ENCODE peak calls at places on chromosomes 2 and 18, in eight cellular contexts. F, V, E, C, M, K, T and S are unnamed samples.

GRCh38 chr2:198917926-198918325 is 539.8 kb downstream of the SATB2 start:
- DNase-seq in F (no peak), V (no peak), E (no peak), C (no peak), M (no peak), K (no peak), T (no peak), S (no peak)

GRCh38 chr18:27223570-27224340 is 38.6 kb upstream of the CHST9 start:
- DNase-seq in F (no peak), V (no peak), E (no peak), C (no peak), M (no peak), K (no peak), T (no peak), S (no peak)

GRCh38 chr2:37858197-37858711 is 66.8 kb upstream of the RMDN2 start:
- DNase-seq in F (peak), V (peak), E (peak), C (no peak), M (no peak), K (no peak), T (peak), S (no peak)

GRCh38 chr2:85743304-85743978 is 10.3 kb upstream of the ATOH8 start:
- DNase-seq in F (peak), V (no peak), E (no peak), C (no peak), M (no peak), K (no peak), T (no peak), S (no peak)

GRCh38 chr18:3703732-3704176 is 253.8 kb downstream of the TGIF1 start:
- DNase-seq in F (peak), V (peak), E (no peak), C (peak), M (peak), K (peak), T (peak), S (no peak)

GRCh38 chr2:150479075-150479915 is 8.2 kb downstream of the RND3 start:
- DNase-seq in F (peak), V (no peak), E (no peak), C (no peak), M (no peak), K (no peak), T (peak), S (no peak)

GRCh38 chr2:43831438-43832294 is 7.0 kb downstream of the ABCG5 start:
- DNase-seq in F (no peak), V (no peak), E (no peak), C (no peak), M (no peak), K (no peak), T (no peak), S (no peak)

GRCh38 chr2:239395524-239395923 is 5.3 kb downstream of the HDAC4 start:
- DNase-seq in F (no peak), V (no peak), E (peak), C (no peak), M (no peak), K (no peak), T (no peak), S (no peak)

GRCh38 chr2:207528980-207529329 is 807 bp upstream of the CREB1 start:
- DNase-seq in F (peak), V (no peak), E (peak), C (peak), M (no peak), K (no peak), T (peak), S (no peak)

GRCh38 chr2:98656800-98657199 is 48.4 kb downstream of the UNC50 start:
- DNase-seq in F (no peak), V (no peak), E (no peak), C (no peak), M (no peak), K (no peak), T (no peak), S (no peak)

GRCh38 chr2:186256540-186256939 is 229.5 kb upstream of the ZC3H15 start:
- DNase-seq in F (peak), V (no peak), E (no peak), C (no peak), M (peak), K (peak), T (peak), S (peak)

GRCh38 chr2:96205238-96205637 is 3.4 kb downstream of the STARD7 start:
- DNase-seq in F (peak), V (no peak), E (no peak), C (no peak), M (no peak), K (no peak), T (peak), S (no peak)

GRCh38 chr18:62672600-62672999 is 42.7 kb upstream of the PHLPP1 start:
- DNase-seq in F (no peak), V (no peak), E (no peak), C (no peak), M (no peak), K (no peak), T (no peak), S (no peak)

GRCh38 chr18:26771524-26771923 is 94.0 kb downstream of the AQP4 start:
- DNase-seq in F (no peak), V (no peak), E (no peak), C (no peak), M (no peak), K (no peak), T (no peak), S (no peak)

GRCh38 chr18:22504665-22505064 is 87.0 kb upstream of the CTAGE1 start:
- DNase-seq in F (peak), V (no peak), E (no peak), C (no peak), M (no peak), K (no peak), T (peak), S (peak)

GRCh38 chr2:101827246-101827645 is 129.7 kb downstream of the MAP4K4 start:
- DNase-seq in F (peak), V (no peak), E (no peak), C (no peak), M (no peak), K (no peak), T (peak), S (no peak)

GRCh38 chr2:172052000-172052983 is 33.0 kb upstream of the DLX1 start:
- DNase-seq in F (no peak), V (no peak), E (no peak), C (no peak), M (no peak), K (no peak), T (peak), S (peak)

GRCh38 chr2:23529659-23530058 is 144.7 kb downstream of the KLHL29 start:
- DNase-seq in F (no peak), V (no peak), E (no peak), C (no peak), M (no peak), K (no peak), T (no peak), S (no peak)

GRCh38 chr2:207871506-207871905 is 101.8 kb upstream of the FZD5 start:
- DNase-seq in F (no peak), V (no peak), E (no peak), C (no peak), M (no peak), K (no peak), T (no peak), S (no peak)

GRCh38 chr18:23994361-23994902 is 20.1 kb upstream of the TTC39C start:
- DNase-seq in F (peak), V (peak), E (peak), C (no peak), M (peak), K (no peak), T (peak), S (peak)

GRCh38 chr2:37507069-37507410 is 162.6 kb downstream of the QPCT start:
- DNase-seq in F (no peak), V (no peak), E (no peak), C (no peak), M (no peak), K (no peak), T (no peak), S (no peak)

GRCh38 chr2:230738391-230738811 is 25.8 kb downstream of the CAB39 start:
- DNase-seq in F (peak), V (no peak), E (no peak), C (no peak), M (no peak), K (no peak), T (peak), S (no peak)

GRCh38 chr2:230735884-230736283 is 23.2 kb downstream of the CAB39 start:
- DNase-seq in F (no peak), V (no peak), E (no peak), C (no peak), M (no peak), K (no peak), T (no peak), S (no peak)

GRCh38 chr2:230739961-230740360 is 27.3 kb downstream of the CAB39 start:
- DNase-seq in F (no peak), V (no peak), E (no peak), C (no peak), M (no peak), K (no peak), T (no peak), S (no peak)

GRCh38 chr2:230738924-230739323 is 26.3 kb downstream of the CAB39 start:
- DNase-seq in F (no peak), V (no peak), E (no peak), C (no peak), M (no peak), K (no peak), T (no peak), S (no peak)

DNA sequence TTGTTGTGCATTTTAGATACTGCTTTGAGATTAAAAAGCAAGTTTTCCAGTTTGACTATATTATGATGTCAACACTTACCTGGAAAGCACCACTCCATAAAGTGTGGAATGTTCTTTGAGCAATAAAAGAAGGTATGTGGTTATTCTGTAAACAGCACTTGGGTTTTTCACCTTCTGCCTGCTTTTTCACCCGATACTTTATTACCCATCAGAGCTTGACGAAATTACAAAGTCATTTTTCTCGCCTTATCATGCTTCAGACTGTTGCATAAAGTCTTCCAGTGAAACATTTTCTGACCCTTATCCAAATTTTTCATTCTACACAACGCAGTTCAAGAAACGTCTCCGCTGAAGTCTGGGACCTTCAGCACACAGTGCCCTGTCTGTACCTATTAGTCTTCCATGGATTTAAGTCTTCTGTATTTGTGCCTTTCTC is 25.2 kb downstream of the CAB39 start:
- DNase-seq in F (no peak), V (no peak), E (no peak), C (no peak), M (no peak), K (no peak), T (no peak), S (no peak)
- H3K4me3 ChIP-seq in F (no peak), V (no peak), E (no peak), C (no peak), M (no peak), K (no peak), T (no peak), S (no peak)

DNA sequence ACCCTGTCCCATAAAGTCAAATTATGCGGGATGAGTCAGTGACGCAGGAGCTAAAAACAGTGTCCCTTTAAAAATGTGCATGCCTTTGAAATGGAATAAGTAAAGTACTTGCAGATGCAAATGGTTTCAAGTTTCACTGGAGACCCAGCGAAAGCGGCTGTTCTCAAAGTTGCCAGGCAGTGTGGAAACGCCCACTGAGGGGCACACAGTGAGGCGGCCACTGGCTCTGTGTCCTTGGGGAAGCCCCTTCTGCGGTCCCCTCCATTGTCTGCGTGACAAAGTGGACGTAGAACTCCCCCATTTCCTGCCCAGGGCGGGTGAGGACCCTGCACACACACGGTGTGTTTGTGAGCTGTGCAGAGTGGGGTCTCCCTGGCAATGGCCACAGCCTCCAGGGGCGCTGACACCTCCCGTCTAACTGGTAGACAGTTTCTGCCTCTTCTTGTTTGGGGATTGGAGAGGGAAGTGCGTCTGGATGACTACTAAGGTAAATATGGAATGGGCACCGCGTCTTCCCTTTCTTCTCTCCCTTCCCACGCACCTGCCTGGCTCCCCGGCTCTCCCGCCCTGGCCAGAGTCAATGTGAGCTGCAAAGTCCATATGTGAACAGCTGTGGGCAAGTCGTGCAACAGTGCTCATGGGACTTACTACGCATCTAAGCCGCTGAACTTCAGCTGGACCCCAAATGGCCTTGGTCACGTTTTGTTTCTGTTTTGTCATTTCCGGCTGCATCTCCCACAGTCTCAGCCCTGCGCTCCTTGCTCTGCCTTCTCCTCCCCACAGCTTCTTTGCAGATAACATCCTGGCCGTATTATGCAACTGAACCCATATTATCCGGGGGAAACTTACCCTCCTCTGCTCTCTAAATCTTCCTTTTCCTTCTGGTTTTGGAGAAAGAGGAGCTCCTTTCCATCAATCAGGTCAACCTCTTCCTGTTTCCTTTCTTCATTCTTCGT is 33.7 kb upstream of the ZNF516 start:
- DNase-seq in F (peak), V (no peak), E (peak), C (peak), M (no peak), K (no peak), T (peak), S (peak)
- H3K4me3 ChIP-seq in F (peak), V (peak), E (peak), C (peak), M (peak), K (no peak), T (peak), S (peak)

GRCh38 chr18:78981652-78981955 is 2.0 kb downstream of the SALL3 start:
- DNase-seq in F (no peak), V (no peak), E (no peak), C (no peak), M (no peak), K (no peak), T (no peak), S (no peak)

GRCh38 chr18:78979682-78980278 is at the start of gene SALL3:
- DNase-seq in F (no peak), V (no peak), E (no peak), C (no peak), M (no peak), K (no peak), T (no peak), S (no peak)

GRCh38 chr18:78979058-78979680 is 449 bp upstream of the SALL3 start:
- DNase-seq in F (no peak), V (no peak), E (no peak), C (no peak), M (no peak), K (no peak), T (no peak), S (no peak)

GRCh38 chr18:78980777-78981651 is 1.4 kb downstream of the SALL3 start:
- DNase-seq in F (no peak), V (no peak), E (no peak), C (no peak), M (no peak), K (no peak), T (no peak), S (no peak)

DNA sequence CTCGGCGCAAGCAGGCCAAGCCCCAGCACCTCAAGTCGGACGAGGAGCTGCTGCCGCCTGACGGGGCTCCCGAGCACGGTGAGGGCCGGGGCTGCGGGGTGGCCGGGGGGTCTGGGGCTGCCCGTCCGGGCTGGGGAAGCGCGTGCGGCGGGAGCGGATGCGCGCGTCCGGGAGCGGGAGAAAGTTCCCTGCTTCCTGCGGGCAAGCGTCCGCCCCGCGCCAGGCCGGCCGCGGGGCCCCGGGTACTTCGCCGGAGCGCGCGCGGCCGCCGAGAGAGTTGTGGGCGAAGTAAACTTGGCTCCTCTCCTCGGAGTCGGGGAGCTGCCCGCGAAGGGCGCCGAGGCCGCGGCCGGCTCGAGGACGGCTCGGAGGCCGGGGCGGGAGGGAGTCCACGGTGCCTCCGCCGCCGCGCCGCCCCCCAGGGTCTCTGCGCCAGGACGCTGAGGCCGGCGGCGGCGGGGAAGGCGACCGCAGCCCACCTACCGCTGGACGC is 707 bp downstream of the SALL3 start:
- DNase-seq in F (no peak), V (no peak), E (no peak), C (no peak), M (no peak), K (no peak), T (no peak), S (no peak)
- H3K4me3 ChIP-seq in F (no peak), V (peak), E (no peak), C (peak), M (no peak), K (peak), T (no peak), S (no peak)

GRCh38 chr2:104434363-104434792 is 419.5 kb upstream of the POU3F3 start:
- DNase-seq in F (no peak), V (no peak), E (no peak), C (no peak), M (no peak), K (no peak), T (no peak), S (no peak)

GRCh38 chr2:104432972-104433371 is 420.9 kb upstream of the POU3F3 start:
- DNase-seq in F (no peak), V (no peak), E (no peak), C (no peak), M (no peak), K (no peak), T (no peak), S (no peak)

GRCh38 chr2:104431701-104432121 is 422.2 kb upstream of the POU3F3 start:
- DNase-seq in F (no peak), V (no peak), E (no peak), C (no peak), M (no peak), K (no peak), T (no peak), S (no peak)

GRCh38 chr2:104432401-104432800 is 421.5 kb upstream of the POU3F3 start:
- DNase-seq in F (no peak), V (no peak), E (no peak), C (no peak), M (no peak), K (no peak), T (no peak), S (no peak)

DNA sequence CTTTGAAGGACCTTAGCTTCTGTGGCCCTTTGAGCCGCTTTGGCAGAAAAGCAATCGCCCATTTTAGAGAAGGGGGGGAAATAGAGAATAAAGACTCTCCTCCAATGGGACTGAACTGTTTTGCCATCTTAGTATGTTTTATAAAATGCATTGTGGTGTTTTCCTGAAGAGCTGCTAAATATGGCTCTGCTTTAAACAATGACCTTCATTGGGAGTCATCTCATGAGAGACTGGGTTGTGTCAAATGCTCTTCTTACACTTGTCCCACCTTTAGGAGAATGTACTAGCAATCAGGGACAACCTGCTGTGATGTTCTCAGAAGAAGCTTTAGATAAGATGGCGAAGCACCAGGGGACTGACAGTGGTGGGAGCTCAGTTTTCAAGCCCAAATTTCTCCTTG is 418.9 kb upstream of the POU3F3 start:
- DNase-seq in F (no peak), V (no peak), E (no peak), C (no peak), M (no peak), K (no peak), T (no peak), S (no peak)
- H3K4me3 ChIP-seq in F (no peak), V (no peak), E (no peak), C (no peak), M (no peak), K (no peak), T (no peak), S (no peak)

GRCh38 chr2:105393373-105394055 is 5.3 kb downstream of the FHL2 start:
- DNase-seq in F (peak), V (no peak), E (no peak), C (no peak), M (no peak), K (no peak), T (peak), S (no peak)
- H3K4me3 ChIP-seq in F (peak), V (no peak), E (no peak), C (no peak), M (no peak), K (no peak), T (no peak), S (no peak)